ENCODE peak calls at places on chromosomes 1 and 21, in five cellular contexts. D is astrocyte, I is GM23338, C is mammary epithelial cell, L is K562. O is an unnamed sample.

GRCh38 chr1:143691400-143691891 is 280.3 kb downstream of the FAM72C start:
- DNase-seq in L (peak), C (peak), I (peak), D (no peak), O (no peak)

GRCh38 chr1:81950037-81950436 is 149.3 kb downstream of the ADGRL2 start:
- DNase-seq in C (no peak), L (no peak), I (no peak), D (no peak), O (no peak)

GRCh38 chr1:38728176-38728908 is 131.2 kb downstream of the RRAGC start:
- DNase-seq in L (no peak), C (peak), D (peak), I (peak), O (no peak)

GRCh38 chr1:17561561-17561985 is 22.1 kb downstream of the ARHGEF10L start:
- DNase-seq in L (no peak), C (no peak), D (no peak), I (no peak), O (no peak)

GRCh38 chr1:76770979-76771378 is 96.3 kb upstream of the ST6GALNAC5 start:
- DNase-seq in I (no peak), C (no peak), L (no peak), D (no peak), O (no peak)

GRCh38 chr1:227562037-227562436 is 1.3 kb upstream of the ZNF678 start:
- DNase-seq in I (no peak), D (no peak), L (no peak), C (no peak), O (no peak)

GRCh38 chr1:231064418-231064817 is 24.4 kb upstream of the FAM89A start:
- DNase-seq in D (no peak), I (no peak), C (no peak), L (no peak), O (no peak)

GRCh38 chr1:154730986-154731489 is 123.1 kb upstream of the ADAR start:
- DNase-seq in D (peak), L (no peak), I (peak), C (no peak), O (no peak)

GRCh38 chr1:231507476-231508355 is 20.8 kb upstream of the TSNAX start:
- DNase-seq in D (no peak), C (peak), I (no peak), L (no peak), O (no peak)

GRCh38 chr21:26185021-26185420 is 14.5 kb upstream of the APP start:
- DNase-seq in C (no peak), D (no peak), L (no peak), I (no peak), O (no peak)

GRCh38 chr1:66723985-66724384 is 28.3 kb upstream of the DYNLT5 start:
- DNase-seq in D (peak), L (no peak), I (no peak), C (no peak), O (no peak)

GRCh38 chr1:37478890-37479254 is 4.5 kb downstream of the ZC3H12A start:
- DNase-seq in I (no peak), D (peak), C (peak), L (no peak), O (peak)

GRCh38 chr1:62282909-62283308 is 36.3 kb downstream of the KANK4 start:
- DNase-seq in I (no peak), C (no peak), L (no peak), D (no peak), O (no peak)
- H2AFZ ChIP-seq in I (no peak), C (no peak), L (no peak), D (no peak), O (no peak)

GRCh38 chr1:91894036-91894761 is 8.2 kb upstream of the TGFBR3 start:
- DNase-seq in L (no peak), I (no peak), D (no peak), C (no peak), O (no peak)
- H3K27ac ChIP-seq in L (no peak), I (no peak), D (no peak), C (no peak), O (no peak)

DNA sequence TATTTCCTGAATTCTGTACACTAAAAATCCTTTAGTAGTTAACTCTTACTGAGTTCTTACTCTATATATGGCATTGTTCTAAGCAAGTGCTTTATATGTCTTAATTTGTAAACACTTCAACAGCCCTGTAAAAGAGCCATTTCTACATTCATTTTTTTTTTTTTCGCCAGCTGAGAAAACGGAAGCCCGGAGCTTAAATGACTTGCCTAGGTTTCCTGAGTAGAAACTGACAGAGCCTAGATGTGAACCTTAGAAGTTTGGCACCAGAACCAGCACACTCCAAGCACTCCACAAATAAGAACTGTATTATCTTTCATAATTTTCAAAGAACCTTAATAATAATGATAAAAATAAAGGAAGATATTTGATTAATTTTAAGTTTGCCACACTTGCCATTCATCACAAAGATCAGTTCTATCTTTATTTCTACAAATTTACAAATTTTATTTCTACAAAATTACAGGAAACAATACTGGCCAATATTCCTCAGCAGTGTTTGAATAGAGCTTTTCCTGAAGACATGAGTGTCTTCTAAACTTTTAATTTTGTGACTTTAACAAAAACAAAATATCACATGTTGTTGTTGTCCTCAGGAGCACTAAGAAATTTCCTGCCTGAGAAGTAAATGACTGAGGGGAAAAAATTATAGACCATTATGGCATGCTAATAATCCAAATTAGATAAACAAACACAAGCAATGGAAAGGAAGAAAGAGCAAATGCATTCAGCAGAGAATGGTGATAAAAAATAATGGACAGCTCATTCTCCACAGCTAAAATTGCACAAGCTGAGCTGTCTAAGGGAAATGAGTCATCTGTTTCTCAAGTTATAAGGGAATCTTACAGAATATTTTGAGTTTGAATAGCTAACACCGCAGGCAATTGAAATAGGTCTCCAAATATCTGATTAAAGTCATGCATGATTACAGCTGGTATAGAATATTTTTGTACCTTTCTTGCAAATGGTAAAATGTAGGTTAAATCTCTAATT is 71.2 kb downstream of the DPYD start:
- DNase-seq in D (peak), C (peak), L (no peak), I (no peak), O (no peak)
- H2AFZ ChIP-seq in D (no peak), C (no peak), L (no peak), I (no peak), O (no peak)

GRCh38 chr1:31696246-31696645 is 7.6 kb downstream of the COL16A1 start:
- DNase-seq in C (peak), I (no peak), D (no peak), L (no peak), O (no peak)
- H3K27ac ChIP-seq in C (no peak), I (no peak), D (no peak), L (no peak), O (no peak)

GRCh38 chr1:56222914-56223540 is 356.3 kb downstream of the PLPP3 start:
- DNase-seq in I (no peak), C (no peak), D (no peak), L (no peak), O (no peak)
- H2AFZ ChIP-seq in I (no peak), C (no peak), D (no peak), L (no peak), O (no peak)